ENCODE peak calls at places on chromosomes 6 and 20, in ten cellular contexts. E, U, F, H, K, L, T, W, S and G are unnamed samples.

GRCh38 chr20:12970372-12970821 is 38.4 kb upstream of the SPTLC3 start:
- DNase-seq in L (peak), K (peak), T (no peak), S (peak), E (no peak), H (peak), W (no peak), U (no peak), F (peak), G (peak)

GRCh38 chr6:115891111-115891669 is 169.5 kb downstream of the FRK start:
- DNase-seq in F (no peak), K (peak), U (no peak), T (no peak), S (peak), L (no peak), W (no peak), E (no peak), H (no peak), G (no peak)

GRCh38 chr20:25470045-25470444 is 62.6 kb downstream of the GINS1 start:
- DNase-seq in L (no peak), W (no peak), U (no peak), K (peak), T (peak), E (no peak), H (peak), F (peak), S (peak), G (no peak)

GRCh38 chr20:59031326-59032022 is 661 bp downstream of the ATP5F1E start:
- DNase-seq in L (no peak), F (no peak), S (no peak), E (no peak), T (no peak), W (no peak), H (no peak), K (no peak), U (no peak), G (peak)

GRCh38 chr6:123203928-123204327 is 207.9 kb downstream of the CLVS2 start:
- DNase-seq in H (no peak), F (no peak), L (no peak), K (no peak), E (no peak), U (no peak), W (no peak), T (no peak), S (no peak), G (no peak)

GRCh38 chr6:74755748-74756147 is 450.1 kb downstream of the COL12A1 start:
- DNase-seq in K (no peak), E (no peak), W (no peak), F (no peak), T (no peak), U (no peak), L (no peak), S (no peak), H (no peak), G (no peak)

GRCh38 chr20:24957326-24957996 is 8.4 kb downstream of the CST7 start:
- DNase-seq in F (no peak), U (peak), S (no peak), T (no peak), W (no peak), K (no peak), L (no peak), E (no peak), H (no peak), G (no peak)

GRCh38 chr6:14258117-14258516 is 140.5 kb downstream of the CD83 start:
- DNase-seq in F (no peak), T (no peak), S (no peak), H (no peak), W (no peak), U (no peak), K (no peak), E (no peak), L (no peak), G (no peak)

GRCh38 chr6:2611092-2611491 is 139.6 kb downstream of the MYLK4 start:
- DNase-seq in W (no peak), F (no peak), H (no peak), T (no peak), L (no peak), E (no peak), S (peak), K (peak), U (no peak), G (no peak)

GRCh38 chr6:160510199-160510598 is 153.9 kb downstream of the LPA start:
- DNase-seq in K (peak), S (peak), L (peak), T (no peak), W (no peak), E (no peak), F (no peak), U (no peak), H (no peak), G (no peak)

GRCh38 chr6:130188207-130188899 is 34.4 kb downstream of the SAMD3 start:
- DNase-seq in S (no peak), L (no peak), K (no peak), U (no peak), E (no peak), H (no peak), F (no peak), T (no peak), W (no peak), G (no peak)

GRCh38 chr20:58702161-58702510 is 9.5 kb downstream of the NPEPL1 start:
- DNase-seq in K (no peak), W (no peak), H (no peak), F (no peak), S (no peak), U (no peak), L (no peak), T (no peak), E (no peak), G (no peak)

GRCh38 chr6:80594461-80594860 is 488.0 kb downstream of the BCKDHB start:
- DNase-seq in K (no peak), L (no peak), U (no peak), T (no peak), S (peak), F (no peak), W (no peak), H (no peak), E (no peak), G (no peak)

GRCh38 chr20:20491110-20491783 is 123.3 kb downstream of the INSM1 start:
- DNase-seq in T (no peak), U (no peak), E (no peak), H (no peak), K (peak), L (no peak), W (no peak), S (peak), F (no peak), G (no peak)

GRCh38 chr6:84569882-84570281 is 194.5 kb downstream of the TBX18 start:
- DNase-seq in W (no peak), U (no peak), S (no peak), K (no peak), T (no peak), H (no peak), E (no peak), L (no peak), F (no peak), G (no peak)

GRCh38 chr6:81996414-81996813 is 243.9 kb upstream of the TENT5A start:
- DNase-seq in T (no peak), K (peak), L (peak), E (no peak), F (no peak), S (peak), W (no peak), H (no peak), U (no peak), G (no peak)

GRCh38 chr6:157080986-157081391 is 242.3 kb downstream of the TMEM242 start:
- DNase-seq in U (no peak), F (no peak), E (no peak), H (no peak), W (no peak), K (no peak), S (no peak), T (no peak), L (no peak), G (no peak)

GRCh38 chr6:136494710-136495109 is 55.5 kb downstream of the MAP7 start:
- DNase-seq in U (no peak), W (no peak), H (no peak), K (no peak), E (no peak), F (no peak), L (no peak), T (no peak), S (no peak), G (no peak)

GRCh38 chr6:161374971-161375873 is 101.4 kb upstream of the AGPAT4 start:
- DNase-seq in W (peak), T (no peak), K (peak), E (peak), U (peak), S (no peak), H (peak), L (no peak), F (no peak), G (no peak)

GRCh38 chr6:26128013-26128771 is 41.0 kb downstream of the HFE start:
- DNase-seq in K (no peak), H (no peak), T (no peak), W (no peak), L (no peak), F (no peak), U (no peak), S (no peak), E (no peak), G (no peak)
- H3K4me3 ChIP-seq in K (no peak), H (no peak), T (no peak), W (peak), L (peak), F (peak), U (no peak), S (no peak), E (no peak), G (no peak)

GRCh38 chr20:3768342-3769130 is 983 bp upstream of the ADISSP start:
- DNase-seq in L (no peak), H (peak), W (peak), T (peak), K (peak), F (peak), S (peak), E (peak), U (peak), G (peak)
- H3K4me3 ChIP-seq in L (peak), H (peak), W (peak), T (peak), K (peak), F (peak), S (peak), E (peak), U (peak), G (peak)

GRCh38 chr6:43174263-43175112 is 3.4 kb downstream of the SRF start:
- DNase-seq in U (peak), W (peak), H (peak), K (peak), E (peak), F (peak), L (peak), T (peak), S (peak), G (peak)
- H3K4me3 ChIP-seq in U (peak), W (peak), H (peak), K (peak), E (peak), F (peak), L (peak), T (peak), S (peak), G (peak)

DNA sequence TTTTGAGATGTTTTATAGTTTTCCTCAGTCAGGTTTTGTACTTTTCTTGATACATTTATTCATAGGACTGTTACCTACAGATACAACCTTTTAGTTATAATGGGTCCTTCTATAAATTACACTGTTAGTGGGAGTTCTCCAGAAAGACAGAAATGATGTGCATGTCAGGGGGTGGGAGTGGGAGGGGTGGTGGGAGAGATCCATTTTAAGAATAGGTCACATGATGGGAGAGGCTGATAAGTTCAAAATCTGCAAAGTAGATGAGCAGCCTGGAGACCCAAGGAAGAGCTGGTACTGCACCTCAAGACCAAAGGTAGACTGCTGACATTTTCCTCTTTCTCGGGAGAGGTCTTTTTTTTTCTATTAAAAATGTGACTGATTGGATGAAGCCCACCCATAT is 408.0 kb upstream of the GJE1 start:
- DNase-seq in K (no peak), S (no peak), L (no peak), E (no peak), U (no peak), F (no peak), T (no peak), W (no peak), H (no peak), G (no peak)
- H3K4me3 ChIP-seq in K (no peak), S (no peak), L (no peak), E (no peak), U (no peak), F (no peak), T (no peak), W (no peak), H (no peak), G (no peak)